ENCODE peak calls at places on chromosomes 16 and 17, in eight cellular contexts. W, F, P, M, H, E, Q and V are unnamed samples.

GRCh38 chr16:90008708-90009145 is 10.5 kb downstream of the DBNDD1 start:
- DNase-seq in W (no peak), H (no peak), M (no peak), F (peak; percentile 37), P (no peak), Q (no peak), E (no peak), V (peak; percentile 52)

GRCh38 chr17:82962163-82962720 is 117.2 kb upstream of the METRNL start:
- DNase-seq in P (no peak), Q (peak; percentile 9), H (no peak), F (no peak), W (no peak), M (no peak), E (no peak), V (no peak)

GRCh38 chr16:84569382-84569987 is 48.4 kb downstream of the COTL1 start:
- DNase-seq in Q (peak; percentile 45), F (no peak), P (no peak), W (no peak), E (no peak), M (no peak), H (no peak), V (no peak)

GRCh38 chr17:1625507-1626080 is 3.0 kb downstream of the SLC43A2 start:
- DNase-seq in P (no peak), H (no peak), Q (no peak), E (no peak), F (no peak), M (no peak), W (no peak), V (no peak)

GRCh38 chr17:72725432-72726068 is 366.9 kb downstream of the SLC39A11 start:
- DNase-seq in M (peak; percentile 66), W (peak; percentile 56), Q (peak; percentile 69), H (peak; percentile 47), E (peak; percentile 83), F (no peak), P (peak; percentile 35), V (peak; percentile 23)

GRCh38 chr16:63617047-63617989 is 1504.5 kb downstream of the CDH11 start:
- DNase-seq in M (no peak), Q (peak; percentile 14), H (peak; percentile 23), F (no peak), E (peak; percentile 41), W (no peak), P (no peak), V (no peak)

GRCh38 chr17:4772235-4772613 is 538 bp downstream of the TM4SF5 start:
- DNase-seq in E (no peak), Q (no peak), F (no peak), H (no peak), M (no peak), P (no peak), W (no peak), V (no peak)

GRCh38 chr17:54976316-54976715 is 7.8 kb downstream of the STXBP4 start:
- DNase-seq in E (no peak), P (no peak), M (no peak), W (no peak), H (no peak), F (no peak), Q (no peak), V (no peak)

GRCh38 chr17:40071720-40072480 is 9.1 kb downstream of the THRA start:
- DNase-seq in W (no peak), P (peak; percentile 82), F (no peak), H (peak; percentile 76), Q (peak; percentile 57), M (no peak), E (peak; percentile 91), V (no peak)

GRCh38 chr17:63918305-63918704 is 334 bp downstream of the GH1 start:
- DNase-seq in P (no peak), W (no peak), H (no peak), E (peak; percentile 26), M (no peak), Q (peak; percentile 8), F (no peak), V (no peak)

GRCh38 chr17:81493198-81494038 is 19.2 kb downstream of the ACTG1 start:
- DNase-seq in P (no peak), H (no peak), W (no peak), F (no peak), M (no peak), Q (no peak), E (no peak), V (peak; percentile 7)

GRCh38 chr17:32870027-32870670 is 6.8 kb downstream of the MYO1D start:
- DNase-seq in P (no peak), H (no peak), E (no peak), W (no peak), F (no peak), M (no peak), Q (no peak), V (no peak)

GRCh38 chr16:69105501-69106361 is at the start of gene HAS3:
- DNase-seq in Q (peak; percentile 70), W (peak; percentile 43), E (peak; percentile 84), M (peak; percentile 69), P (no peak), F (no peak), H (peak; percentile 50), V (no peak)

GRCh38 chr17:9905902-9906301 is 831 bp upstream of the RCVRN start:
- DNase-seq in E (peak; percentile 64), W (peak; percentile 36), Q (peak; percentile 46), P (peak; percentile 54), H (peak; percentile 49), F (no peak), M (peak; percentile 26), V (no peak)

GRCh38 chr16:17053536-17054160 is 417.1 kb downstream of the XYLT1 start:
- DNase-seq in F (no peak), Q (no peak), P (no peak), M (no peak), E (no peak), H (no peak), W (no peak), V (no peak)

GRCh38 chr17:38605230-38605851 is 411 bp downstream of the SRCIN1 start:
- DNase-seq in W (no peak), E (no peak), Q (no peak), F (no peak), M (no peak), P (no peak), H (no peak), V (no peak)

GRCh38 chr16:70665806-70666735 is 19.7 kb downstream of the IL34 start:
- DNase-seq in Q (no peak), M (no peak), F (no peak), H (no peak), W (no peak), P (no peak), E (no peak), V (no peak)

GRCh38 chr17:56185491-56185890 is 32.2 kb downstream of the ANKFN1 start:
- DNase-seq in H (no peak), Q (no peak), M (no peak), W (no peak), F (no peak), E (no peak), P (no peak), V (no peak)

GRCh38 chr17:57197672-57198071 is 58.7 kb upstream of the MSI2 start:
- DNase-seq in P (no peak), F (no peak), Q (no peak), W (no peak), E (no peak), M (no peak), H (no peak), V (no peak)

GRCh38 chr16:54847207-54847606 is 83.5 kb upstream of the IRX5 start:
- DNase-seq in W (peak; percentile 64), Q (no peak), M (no peak), H (no peak), E (peak; percentile 9), F (no peak), P (no peak), V (no peak)

GRCh38 chr17:46928472-46929261 is 5.7 kb downstream of the GOSR2 start:
- DNase-seq in Q (no peak), W (no peak), P (no peak), E (no peak), H (no peak), M (no peak), F (no peak), V (no peak)

GRCh38 chr16:35574454-35575431 is 2115.3 kb downstream of the TP53TG3F start:
- DNase-seq in H (no peak), Q (no peak), M (no peak), E (no peak), P (no peak), F (no peak), W (no peak), V (no peak)

GRCh38 chr16:50665128-50665878 is 15.8 kb downstream of the SNX20 start:
- DNase-seq in P (peak; percentile 74), M (peak; percentile 41), E (peak; percentile 56), W (peak; percentile 68), H (peak; percentile 74), F (peak; percentile 70), Q (peak; percentile 79), V (peak; percentile 80)

GRCh38 chr17:48439473-48439872 is 9.5 kb upstream of the SKAP1 start:
- DNase-seq in P (no peak), H (no peak), M (no peak), W (no peak), Q (no peak), F (no peak), E (no peak), V (peak; percentile 43)

GRCh38 chr17:48439875-48440505 is 10.0 kb upstream of the SKAP1 start:
- DNase-seq in H (no peak), F (peak; percentile 33), M (no peak), E (no peak), P (no peak), W (no peak), Q (peak; percentile 9), V (peak; percentile 90)

GRCh38 chr17:48441231-48441711 is 11.3 kb upstream of the SKAP1 start:
- DNase-seq in P (no peak), E (no peak), F (no peak), W (no peak), H (no peak), M (no peak), Q (peak; percentile 17), V (peak; percentile 88)

GRCh38 chr17:48441862-48442261 is 11.8 kb upstream of the SKAP1 start:
- DNase-seq in H (no peak), M (no peak), P (no peak), Q (no peak), W (no peak), E (no peak), F (no peak), V (no peak)

GRCh38 chr17:48440660-48441059 is 10.6 kb upstream of the SKAP1 start:
- DNase-seq in H (no peak), P (no peak), Q (no peak), M (no peak), W (no peak), F (no peak), E (no peak), V (no peak)
- H3K4me3 ChIP-seq in H (no peak overlapping the region), P (no peak overlapping the region), Q (no peak overlapping the region), M (no peak overlapping the region), W (no peak overlapping the region), F (peak overlapping the region; percentile 32), E (no peak overlapping the region), V (peak overlapping the region; percentile 8)

GRCh38 chr17:22142091-22142490 is 449.8 kb downstream of the KCNJ18 start:
- DNase-seq in Q (no peak), F (no peak), E (no peak), H (no peak), P (no peak), W (no peak), M (no peak), V (no peak)
- H3K9me3 ChIP-seq in Q (peaks cover 3% of the 10 kb centered on the region), F (no peaks in the 10 kb centered on the region), E (no peaks in the 10 kb centered on the region), H (no peaks in the 10 kb centered on the region), P (no peaks in the 10 kb centered on the region), W (no peaks in the 10 kb centered on the region), M (peaks cover 76% of the 10 kb centered on the region), V (no peaks in the 10 kb centered on the region)

GRCh38 chr17:77570565-77570898 is 388.0 kb upstream of the TNRC6C start:
- DNase-seq in F (no peak), E (no peak), M (no peak), H (no peak), Q (no peak), P (no peak), W (no peak), V (no peak)
- H3K27ac ChIP-seq in F (no peak overlapping the region), E (no peak overlapping the region), M (no peak overlapping the region), H (no peak overlapping the region), Q (no peak overlapping the region), P (no peak overlapping the region), W (no peak overlapping the region), V (no peak overlapping the region)

GRCh38 chr17:68355093-68355492 is 63.8 kb downstream of the ARSG start:
- DNase-seq in M (no peak), H (no peak), W (peak; percentile 68), F (no peak), Q (peak; percentile 56), P (no peak), E (peak; percentile 30), V (no peak)
- H3K4me3 ChIP-seq in M (no peak overlapping the region), H (no peak overlapping the region), W (no peak overlapping the region), F (no peak overlapping the region), Q (no peak overlapping the region), P (no peak overlapping the region), E (no peak overlapping the region), V (no peak overlapping the region)